ENCODE peak calls at places on chromosomes 12 and 14, in nine cellular contexts. H is foreskin keratinocyte; P is A549; W is AG09309; J is CD4-positive, alpha-beta T cell; A is uterus; Z is WTC11; Y is cardiac fibroblast; V is fibroblast of villous mesenchyme. G is an unnamed sample.

GRCh38 chr14:23483216-23483854 is 13.8 kb downstream of the NGDN start:
- DNase-seq in H (no peak), P (peak), W (no peak), J (no peak), A (no peak), Z (peak), Y (peak), V (no peak), G (no peak)

GRCh38 chr12:47214771-47215170 is 135.0 kb upstream of the AMIGO2 start:
- DNase-seq in H (no peak), P (no peak), W (no peak), J (no peak), A (no peak), Z (no peak), Y (no peak), V (no peak), G (no peak)

GRCh38 chr14:53399057-53399456 is 245.9 kb upstream of the DDHD1 start:
- DNase-seq in H (no peak), P (peak), W (peak), J (no peak), A (no peak), Z (peak), Y (peak), V (peak), G (no peak)

GRCh38 chr12:19761465-19761864 is 322.2 kb downstream of the AEBP2 start:
- DNase-seq in H (no peak), P (no peak), W (no peak), J (no peak), A (no peak), Z (no peak), Y (no peak), V (no peak), G (no peak)

GRCh38 chr14:69260979-69261605 is 1.1 kb downstream of the GALNT16 start:
- DNase-seq in H (no peak), P (peak), W (no peak), J (peak), A (no peak), Z (peak), Y (no peak), V (no peak), G (peak)

GRCh38 chr14:77660754-77661153 is 44.3 kb upstream of the SPTLC2 start:
- DNase-seq in H (no peak), P (no peak), W (no peak), J (no peak), A (no peak), Z (no peak), Y (no peak), V (no peak), G (no peak)

GRCh38 chr14:77892381-77892871 is 92.5 kb downstream of the ADCK1 start:
- DNase-seq in H (no peak), P (no peak), W (no peak), J (no peak), A (no peak), Z (no peak), Y (peak), V (no peak), G (no peak)

GRCh38 chr12:16030729-16031128 is 119.6 kb downstream of the DERA start:
- DNase-seq in H (no peak), P (no peak), W (no peak), J (no peak), A (no peak), Z (no peak), Y (no peak), V (no peak), G (no peak)

GRCh38 chr12:130179621-130180020 is 17.4 kb downstream of the FZD10 start:
- DNase-seq in H (no peak), P (no peak), W (no peak), J (no peak), A (no peak), Z (no peak), Y (no peak), V (no peak), G (no peak)

GRCh38 chr14:24138396-24139271 is 2.6 kb downstream of the PSME1 start:
- DNase-seq in H (no peak), P (no peak), W (no peak), J (no peak), A (no peak), Z (no peak), Y (no peak), V (no peak), G (no peak)

GRCh38 chr14:44316647-44317432 is 190.2 kb downstream of the FSCB start:
- DNase-seq in H (peak), P (peak), W (peak), J (no peak), A (no peak), Z (no peak), Y (peak), V (peak), G (no peak)

GRCh38 chr14:57378661-57379060 is 11.7 kb upstream of the NAA30 start:
- DNase-seq in H (no peak), P (peak), W (no peak), J (no peak), A (no peak), Z (no peak), Y (peak), V (no peak), G (no peak)

GRCh38 chr12:78864483-78865296 is at the start of gene SYT1:
- DNase-seq in H (peak), P (peak), W (peak), J (no peak), A (peak), Z (peak), Y (peak), V (peak), G (peak)

GRCh38 chr14:94337274-94337673 is 14.1 kb upstream of the SERPINA6 start:
- DNase-seq in H (no peak), P (no peak), W (no peak), J (no peak), A (no peak), Z (no peak), Y (peak), V (no peak), G (no peak)

GRCh38 chr14:102221026-102221425 is 81.3 kb downstream of the WDR20 start:
- DNase-seq in H (peak), P (no peak), W (no peak), J (no peak), A (no peak), Z (no peak), Y (peak), V (no peak), G (no peak)

GRCh38 chr12:87405918-87406317 is 623.3 kb downstream of the C12orf50 start:
- DNase-seq in H (no peak), P (no peak), W (no peak), J (no peak), A (no peak), Z (no peak), Y (peak), V (no peak), G (no peak)

GRCh38 chr12:106445981-106446380 is 88.4 kb downstream of the POLR3B start:
- DNase-seq in H (no peak), P (no peak), W (no peak), J (no peak), A (no peak), Z (no peak), Y (no peak), V (no peak), G (no peak)

GRCh38 chr14:22375321-22375930 is 213.6 kb downstream of the DAD1 start:
- DNase-seq in H (no peak), P (peak), W (no peak), J (no peak), A (no peak), Z (no peak), Y (peak), V (peak), G (no peak)

GRCh38 chr12:71415336-71416231 is 24.0 kb upstream of the LGR5 start:
- DNase-seq in H (no peak), P (peak), W (no peak), J (no peak), A (no peak), Z (no peak), Y (peak), V (peak), G (no peak)

GRCh38 chr12:29024117-29024516 is 125.0 kb upstream of the FAR2 start:
- DNase-seq in H (no peak), P (no peak), W (no peak), J (no peak), A (no peak), Z (no peak), Y (peak), V (peak), G (no peak)

GRCh38 chr14:94707494-94707893 is 62.4 kb downstream of the GSC start:
- DNase-seq in H (no peak), P (peak), W (no peak), J (no peak), A (no peak), Z (peak), Y (no peak), V (no peak), G (no peak)

GRCh38 chr12:124938606-124939427 is 24.4 kb upstream of the UBC start:
- DNase-seq in H (peak), P (peak), W (peak), J (peak), A (peak), Z (peak), Y (peak), V (peak), G (peak)

DNA sequence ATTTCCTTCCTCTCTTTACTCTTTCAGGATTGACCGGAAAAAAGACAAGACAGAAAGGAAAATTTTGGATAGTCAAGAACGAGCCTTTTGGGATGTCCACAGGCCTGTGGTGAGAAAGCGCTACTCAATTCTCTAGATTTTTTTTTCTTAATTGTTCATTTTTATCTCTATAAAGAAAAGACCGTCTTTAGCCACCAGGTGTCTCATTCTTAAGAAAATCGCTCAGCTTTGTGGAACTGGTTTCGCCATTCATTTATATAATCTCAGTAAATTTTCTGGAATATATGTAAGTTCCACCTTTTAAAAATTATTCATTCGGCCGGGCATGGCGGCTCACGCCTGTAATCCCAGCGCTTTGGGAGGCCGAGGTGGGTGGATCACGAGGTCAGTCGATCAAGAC is 421.1 kb downstream of the DPF3 start:
- DNase-seq in H (no peak), P (peak), W (no peak), J (no peak), A (no peak), Z (no peak), Y (peak), V (no peak), G (no peak)
- TF ChIP-seq CTCF in H (peak), P (no peak), W (no peak), J (no peak), A (no peak), Z (no peak), Y (no peak), V (no peak), G (peak)

GRCh38 chr14:100708349-100709217 is 18.1 kb upstream of the DLK1 start:
- DNase-seq in H (no peak), P (no peak), W (no peak), J (no peak), A (peak), Z (peak), Y (no peak), V (peak), G (peak)
- TF ChIP-seq CTCF in H (peak), P (no peak), W (no peak), J (no peak), A (no peak), Z (peak), Y (no peak), V (no peak), G (no peak)

GRCh38 chr12:116874324-116874995 is 6.8 kb downstream of the HRK start:
- DNase-seq in H (no peak), P (no peak), W (no peak), J (no peak), A (no peak), Z (no peak), Y (no peak), V (no peak), G (no peak)
- TF ChIP-seq CTCF in H (no peak), P (no peak), W (no peak), J (no peak), A (no peak), Z (no peak), Y (no peak), V (no peak), G (no peak)

GRCh38 chr12:109625131-109625559 is 51.6 kb downstream of the MVK start:
- DNase-seq in H (no peak), P (peak), W (peak), J (no peak), A (no peak), Z (no peak), Y (peak), V (peak), G (no peak)
- TF ChIP-seq CTCF in H (no peak), P (no peak), W (peak), J (no peak), A (no peak), Z (no peak), Y (peak), V (peak), G (no peak)

DNA sequence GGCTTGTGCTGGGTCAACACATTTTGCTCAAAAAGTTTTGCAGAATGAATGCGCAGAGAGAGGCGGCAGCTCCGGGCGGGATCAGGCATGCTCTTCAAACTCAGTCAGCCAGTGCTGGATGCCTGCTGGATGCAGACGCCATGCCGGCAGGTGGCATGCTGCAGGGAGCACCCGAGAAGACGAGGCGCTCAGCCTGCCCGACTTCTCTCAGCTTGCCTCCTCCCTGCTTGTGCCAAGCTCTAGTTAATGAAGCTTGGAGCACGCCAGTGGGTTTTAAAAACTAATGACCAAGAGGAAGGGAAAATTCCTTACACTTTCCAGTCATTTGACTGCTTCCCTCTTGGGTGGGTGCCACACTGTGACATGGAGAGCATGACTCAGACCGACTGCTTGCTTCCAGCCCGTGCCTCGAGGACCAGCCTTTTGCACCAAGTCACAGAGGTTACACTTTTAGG is 39.8 kb downstream of the SLC24A4 start:
- DNase-seq in H (no peak), P (peak), W (peak), J (no peak), A (no peak), Z (no peak), Y (peak), V (peak), G (no peak)
- TF ChIP-seq CTCF in H (no peak), P (peak), W (peak), J (no peak), A (no peak), Z (no peak), Y (no peak), V (no peak), G (no peak)

GRCh38 chr14:55133416-55133815 is 4.4 kb downstream of the LGALS3 start:
- DNase-seq in H (no peak), P (no peak), W (no peak), J (no peak), A (no peak), Z (no peak), Y (no peak), V (no peak), G (no peak)
- TF ChIP-seq CTCF in H (peak), P (no peak), W (peak), J (no peak), A (peak), Z (no peak), Y (no peak), V (no peak), G (no peak)

DNA sequence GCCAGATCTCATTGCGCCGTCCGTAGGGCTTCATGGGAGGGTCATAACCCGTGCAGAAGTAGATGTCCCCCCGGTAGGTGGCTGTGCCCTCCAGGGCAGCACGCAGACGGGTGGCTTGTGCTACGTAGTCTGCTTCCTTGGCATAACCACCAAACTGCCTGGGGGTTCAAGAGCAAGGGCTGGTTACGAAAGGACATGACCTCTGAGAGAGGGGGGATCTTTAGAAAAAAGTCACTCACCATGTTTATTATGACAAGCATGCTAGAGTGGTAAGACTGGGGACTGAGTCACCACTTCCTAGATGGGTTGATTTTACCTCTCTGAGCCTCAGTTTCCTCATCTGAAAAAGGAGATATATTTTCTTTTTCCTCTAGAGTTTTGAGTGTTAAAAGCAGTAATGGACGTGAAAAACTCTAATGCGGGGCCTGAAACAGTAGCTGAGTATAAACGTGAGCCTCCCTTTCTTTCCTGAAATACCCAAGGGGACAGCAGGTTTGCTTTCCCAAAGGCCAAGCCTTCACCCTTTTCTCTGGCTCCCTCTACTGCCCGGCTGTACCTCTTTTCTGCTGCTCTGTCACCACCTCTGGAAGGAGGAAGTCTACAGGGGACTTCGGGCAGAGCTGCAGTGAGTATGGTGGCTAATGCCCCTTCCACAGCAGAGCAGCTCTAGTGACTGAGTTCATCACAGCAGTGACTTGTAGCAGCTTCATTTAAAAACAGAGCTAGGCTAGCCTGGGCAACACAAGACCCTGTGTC is 23.5 kb upstream of the GPRC5D start:
- DNase-seq in H (no peak), P (peak), W (no peak), J (no peak), A (peak), Z (peak), Y (peak), V (peak), G (no peak)
- TF ChIP-seq CTCF in H (peak), P (peak), W (peak), J (no peak), A (no peak), Z (no peak), Y (peak), V (peak), G (no peak)

GRCh38 chr12:52198454-52199215 is 6.8 kb upstream of the KRT80 start:
- DNase-seq in H (no peak), P (no peak), W (no peak), J (no peak), A (no peak), Z (no peak), Y (no peak), V (no peak), G (no peak)
- TF ChIP-seq CTCF in H (no peak), P (no peak), W (no peak), J (no peak), A (no peak), Z (no peak), Y (no peak), V (no peak), G (no peak)

GRCh38 chr12:94211011-94211410 is 62.6 kb downstream of the PLXNC1 start:
- DNase-seq in H (no peak), P (no peak), W (no peak), J (no peak), A (no peak), Z (no peak), Y (no peak), V (no peak), G (no peak)
- TF ChIP-seq CTCF in H (no peak), P (no peak), W (no peak), J (no peak), A (no peak), Z (no peak), Y (no peak), V (no peak), G (no peak)

GRCh38 chr12:7667025-7667575 is 1.4 kb upstream of the APOBEC1 start:
- DNase-seq in H (no peak), P (peak), W (no peak), J (no peak), A (no peak), Z (no peak), Y (no peak), V (peak), G (no peak)
- TF ChIP-seq CTCF in H (peak), P (no peak), W (peak), J (no peak), A (no peak), Z (peak), Y (no peak), V (peak), G (peak)

G was measured in mesothelial cell of epicardium.